ENCODE peak calls at places on chromosomes 11 and 22, in four cellular contexts. R, L, B and J are unnamed samples.

GRCh38 chr22:46501701-46502100 is 35.7 kb downstream of the CELSR1 start:
- DNase-seq in R (no peak), L (no peak), B (no peak), J (no peak)

GRCh38 chr22:31089101-31090100 is 8.3 kb downstream of the SMTN start:
- DNase-seq in R (peak; percentile 28), L (peak; percentile 58), B (peak; percentile 61), J (peak; percentile 51)

GRCh38 chr11:110447343-110447742 is 17.6 kb downstream of the FDX1 start:
- DNase-seq in R (no peak), L (no peak), B (no peak), J (no peak)

GRCh38 chr11:131511794-131512193 is 141.4 kb downstream of the NTM start:
- DNase-seq in R (no peak), L (peak; percentile 23), B (peak; percentile 72), J (no peak)

GRCh38 chr11:118438314-118438931 is 2.1 kb downstream of the KMT2A start:
- DNase-seq in R (peak; percentile 70), L (peak; percentile 33), B (peak; percentile 70), J (peak; percentile 24)

GRCh38 chr11:75323609-75324008 is 27.9 kb downstream of the ARRB1 start:
- DNase-seq in R (no peak), L (no peak), B (no peak), J (no peak)

GRCh38 chr11:117279711-117280376 is 11.3 kb upstream of the BACE1-AS start:
- DNase-seq in R (no peak), L (no peak), B (no peak), J (no peak)

GRCh38 chr22:46428602-46429326 is 93.2 kb downstream of the TRMU start:
- DNase-seq in R (no peak), L (no peak), B (no peak), J (no peak)

GRCh38 chr11:3925513-3925912 is 70.0 kb downstream of the STIM1 start:
- DNase-seq in R (no peak), L (no peak), B (no peak), J (no peak)

GRCh38 chr11:16169946-16170345 is 186.4 kb downstream of the SOX6 start:
- DNase-seq in R (no peak), L (no peak), B (peak; percentile 48), J (no peak)

GRCh38 chr11:78493413-78493975 is 75.9 kb upstream of the GAB2 start:
- DNase-seq in R (no peak), L (no peak), B (no peak), J (no peak)

GRCh38 chr22:49725516-49725915 is 102.2 kb downstream of the BRD1 start:
- DNase-seq in R (no peak), L (no peak), B (no peak), J (no peak)

GRCh38 chr22:41862160-41862529 is 29.2 kb downstream of the SREBF2 start:
- DNase-seq in R (peak; percentile 26), L (no peak), B (no peak), J (no peak)

GRCh38 chr11:68946416-68947090 is 34.2 kb downstream of the MRGPRD start:
- DNase-seq in R (no peak), L (no peak), B (no peak), J (no peak)

GRCh38 chr11:32013603-32014002 is 77.3 kb upstream of the RCN1 start:
- DNase-seq in R (no peak), L (no peak), B (no peak), J (no peak)

GRCh38 chr11:76803023-76803422 is 19.9 kb downstream of the TSKU start:
- DNase-seq in R (no peak), L (no peak), B (no peak), J (no peak)

GRCh38 chr11:107218123-107219084 is 200.1 kb upstream of the GUCY1A2 start:
- DNase-seq in R (no peak), L (no peak), B (peak; percentile 33), J (no peak)

GRCh38 chr22:27866136-27867091 is 52.6 kb downstream of the PITPNB start:
- DNase-seq in R (no peak), L (no peak), B (no peak), J (no peak)

GRCh38 chr11:116885951-116886629 is 48.7 kb upstream of the APOA1 start:
- DNase-seq in R (no peak), L (no peak), B (peak; percentile 61), J (no peak)

GRCh38 chr11:11076879-11077278 is 219.0 kb upstream of the ZBED5 start:
- DNase-seq in R (no peak), L (no peak), B (no peak), J (no peak)

GRCh38 chr22:25757686-25758085 is 15.7 kb downstream of the MYO18B start:
- DNase-seq in R (no peak), L (no peak), B (no peak), J (no peak)

GRCh38 chr11:11229691-11230090 is 123.4 kb downstream of the CSNK2A3 start:
- DNase-seq in R (no peak), L (no peak), B (no peak), J (no peak)

GRCh38 chr11:118622376-118623290 is 15.2 kb downstream of the PHLDB1 start:
- DNase-seq in R (no peak), L (no peak), B (peak; percentile 49), J (peak; percentile 77)